ENCODE peak calls at places on chromosome 12, in four cellular contexts. D is suprapubic skin, K is cardiac fibroblast, A is Caco-2. T is an unnamed sample.

GRCh38 chr12:13044859-13045384 is 741 bp downstream of the FAM234B start:
- DNase-seq in A (no peak), D (no peak), K (peak; percentile 14), T (no peak)

GRCh38 chr12:131729254-131729955 is 18.5 kb downstream of the SFSWAP start:
- DNase-seq in D (no peak), A (no peak), K (no peak), T (no peak)

GRCh38 chr12:48999371-49000131 is at the start of gene DDN:
- DNase-seq in K (peak; percentile 40), D (no peak), A (peak; percentile 71), T (no peak)

GRCh38 chr12:50257226-50258166 is 25.8 kb downstream of the LIMA1 start:
- DNase-seq in K (peak; percentile 59), A (no peak), D (no peak), T (peak; percentile 84)

GRCh38 chr12:15811192-15812127 is 22.3 kb upstream of the EPS8 start:
- DNase-seq in D (no peak), K (no peak), A (no peak), T (peak; percentile 90)

GRCh38 chr12:120698677-120699076 is 11.6 kb upstream of the UNC119B start:
- DNase-seq in K (no peak), A (no peak), D (no peak), T (no peak)

GRCh38 chr12:101642115-101643067 is 47.6 kb downstream of the MYBPC1 start:
- DNase-seq in A (no peak), D (no peak), K (no peak), T (no peak)

GRCh38 chr12:64806593-64806992 is 17.9 kb upstream of the TBC1D30 start:
- DNase-seq in K (peak; percentile 74), D (no peak), A (no peak), T (peak; percentile 56)

GRCh38 chr12:98438826-98439225 is 76.6 kb upstream of the TMPO start:
- DNase-seq in K (no peak), D (no peak), A (no peak), T (no peak)

GRCh38 chr12:94263011-94263786 is 114.8 kb downstream of the PLXNC1 start:
- DNase-seq in K (no peak), A (no peak), D (peak; percentile 67), T (no peak)

GRCh38 chr12:27922591-27923139 is 49.9 kb downstream of the PTHLH start:
- DNase-seq in K (peak; percentile 49), A (no peak), D (no peak), T (peak; percentile 9)

GRCh38 chr12:118456741-118457140 is 80.4 kb downstream of the SUDS3 start:
- DNase-seq in D (no peak), A (no peak), K (no peak), T (no peak)

GRCh38 chr12:110256780-110257431 is 24.1 kb upstream of the ATP2A2 start:
- DNase-seq in A (no peak), K (peak; percentile 71), D (no peak), T (peak; percentile 65)

GRCh38 chr12:109387425-109388166 is 39.9 kb downstream of the MYO1H start:
- DNase-seq in K (peak; percentile 56), D (no peak), A (peak; percentile 70), T (peak; percentile 7)

GRCh38 chr12:44465139-44465538 is 411.0 kb downstream of the NELL2 start:
- DNase-seq in K (no peak), A (peak; percentile 31), D (no peak), T (no peak)

GRCh38 chr12:116620801-116621593 is 61.8 kb downstream of the MAP1LC3B2 start:
- DNase-seq in K (no peak), A (no peak), D (no peak), T (no peak)

GRCh38 chr12:108722463-108722862 is 8.9 kb downstream of the CORO1C start:
- DNase-seq in A (no peak), D (no peak), K (peak; percentile 46), T (no peak)

GRCh38 chr12:109154485-109155438 is 38.4 kb downstream of the ACACB start:
- DNase-seq in A (peak; percentile 90), D (peak; percentile 91), K (peak; percentile 68), T (peak; percentile 59)

GRCh38 chr12:823043-823698 is 70.8 kb downstream of the WNK1 start:
- DNase-seq in D (no peak), K (no peak), A (no peak), T (no peak)

GRCh38 chr12:49578471-49579112 is 10.7 kb upstream of the MCRS1 start:
- DNase-seq in K (no peak), A (no peak), D (peak; percentile 24), T (no peak)

GRCh38 chr12:11555743-11556625 is 93.5 kb upstream of the ETV6 start:
- DNase-seq in K (no peak), D (no peak), A (no peak), T (peak; percentile 8)

GRCh38 chr12:52924764-52925716 is 20.2 kb upstream of the KRT8 start:
- DNase-seq in D (no peak), A (peak; percentile 92), K (peak; percentile 87), T (peak; percentile 95)

GRCh38 chr12:62767506-62767905 is 167.4 kb downstream of the PPM1H start:
- DNase-seq in D (no peak), K (peak; percentile 60), A (no peak), T (no peak)

GRCh38 chr12:62922539-62922938 is 12.4 kb downstream of the PPM1H start:
- DNase-seq in K (no peak), A (no peak), D (no peak), T (no peak)

GRCh38 chr12:81092053-81092452 is 14.2 kb downstream of the ACSS3 start:
- DNase-seq in K (no peak), A (no peak), D (no peak), T (no peak)

GRCh38 chr12:8157484-8158198 is 826 bp downstream of the ZNF705A start:
- DNase-seq in K (peak; percentile 6), A (no peak), D (no peak), T (no peak)

GRCh38 chr12:57795354-57795753 is 12.8 kb downstream of the TSFM start:
- DNase-seq in K (peak; percentile 40), D (no peak), A (no peak), T (no peak)

DNA sequence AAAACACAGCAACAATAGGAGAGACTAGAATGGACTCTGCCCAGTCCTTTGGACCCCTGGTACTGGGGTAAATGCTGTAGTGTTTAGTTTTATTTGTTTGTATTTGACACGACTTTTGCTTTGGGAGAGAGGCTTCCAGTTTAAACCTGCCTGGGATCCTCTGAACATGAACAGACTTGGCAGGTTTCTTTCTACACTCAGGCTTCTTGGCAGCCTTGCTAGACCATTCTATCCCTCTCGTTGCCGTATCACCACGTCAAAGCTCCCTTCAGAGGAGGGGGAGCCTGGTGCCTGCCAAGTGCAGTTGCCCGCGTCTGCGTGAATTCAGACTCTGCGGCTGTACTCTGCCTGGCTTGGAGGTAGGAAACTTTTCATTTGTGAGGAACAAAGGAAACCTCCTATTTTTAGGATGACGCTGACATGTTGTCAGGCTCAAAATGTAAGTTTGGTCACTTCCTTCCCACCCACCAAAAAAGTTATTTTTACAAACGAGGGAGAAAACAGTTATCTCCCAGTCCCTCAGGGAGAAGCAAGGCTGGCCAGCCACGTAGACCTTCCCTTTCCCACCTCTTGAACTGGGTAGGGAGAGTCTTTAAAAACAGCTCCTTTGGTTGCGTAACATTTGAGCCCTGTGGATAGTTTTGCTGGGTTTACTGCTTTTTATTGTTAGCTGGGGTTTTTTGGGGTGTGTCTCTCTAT is 26.0 kb downstream of the CD9 start:
- DNase-seq in A (no peak), D (no peak), K (peak; percentile 76), T (peak; percentile 88)
- H3K4me3 ChIP-seq in A (no peak overlapping the region), D (peak overlapping the region; percentile 5), K (no peak overlapping the region), T (no peak overlapping the region)

DNA sequence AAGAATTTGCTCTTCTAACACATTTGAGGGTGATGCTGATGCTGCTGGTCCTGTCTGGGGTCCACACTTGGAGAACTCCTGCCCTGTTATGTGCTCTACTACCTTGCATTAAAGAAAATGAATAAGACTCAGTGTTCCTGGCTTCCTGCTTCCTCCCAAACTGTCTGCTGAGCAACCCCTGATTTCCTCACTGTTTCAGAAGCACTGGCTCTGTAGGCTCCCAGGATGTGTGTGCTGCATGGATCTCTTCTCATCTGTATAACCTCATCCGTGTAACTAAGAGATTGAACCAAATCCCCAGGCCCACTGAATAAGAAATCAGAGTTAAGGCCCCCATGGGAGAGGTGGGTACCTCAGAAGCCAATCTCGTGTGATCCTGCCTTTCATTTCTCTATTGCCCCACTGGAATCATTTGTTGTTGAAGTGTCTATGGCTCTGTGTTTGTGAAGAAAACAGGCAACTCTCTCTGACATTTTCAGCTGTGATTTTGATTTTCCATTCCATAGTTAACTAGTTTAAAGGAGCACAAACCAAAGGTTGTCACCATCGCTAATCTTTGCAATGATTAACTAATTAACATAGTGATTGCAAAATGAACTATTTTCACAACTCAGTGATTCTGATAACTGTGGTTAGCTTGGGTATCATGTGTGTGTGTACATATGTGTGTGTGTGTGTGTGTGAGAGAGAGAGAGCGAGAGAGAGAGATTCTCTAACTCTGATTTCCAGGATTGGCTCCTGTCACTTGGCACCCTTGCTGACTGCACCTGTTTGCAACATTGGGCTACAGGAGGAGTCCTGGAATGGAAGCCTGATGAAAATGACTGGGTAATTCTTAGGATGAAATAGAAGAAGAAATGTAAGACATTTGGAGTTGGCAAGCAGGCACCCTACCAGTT is 196.2 kb downstream of the SLC38A4 start:
- DNase-seq in D (no peak), A (no peak), K (no peak), T (no peak)
- TF ChIP-seq CTCF in D (no peak), A (no peak), K (no peak), T (no peak)

DNA sequence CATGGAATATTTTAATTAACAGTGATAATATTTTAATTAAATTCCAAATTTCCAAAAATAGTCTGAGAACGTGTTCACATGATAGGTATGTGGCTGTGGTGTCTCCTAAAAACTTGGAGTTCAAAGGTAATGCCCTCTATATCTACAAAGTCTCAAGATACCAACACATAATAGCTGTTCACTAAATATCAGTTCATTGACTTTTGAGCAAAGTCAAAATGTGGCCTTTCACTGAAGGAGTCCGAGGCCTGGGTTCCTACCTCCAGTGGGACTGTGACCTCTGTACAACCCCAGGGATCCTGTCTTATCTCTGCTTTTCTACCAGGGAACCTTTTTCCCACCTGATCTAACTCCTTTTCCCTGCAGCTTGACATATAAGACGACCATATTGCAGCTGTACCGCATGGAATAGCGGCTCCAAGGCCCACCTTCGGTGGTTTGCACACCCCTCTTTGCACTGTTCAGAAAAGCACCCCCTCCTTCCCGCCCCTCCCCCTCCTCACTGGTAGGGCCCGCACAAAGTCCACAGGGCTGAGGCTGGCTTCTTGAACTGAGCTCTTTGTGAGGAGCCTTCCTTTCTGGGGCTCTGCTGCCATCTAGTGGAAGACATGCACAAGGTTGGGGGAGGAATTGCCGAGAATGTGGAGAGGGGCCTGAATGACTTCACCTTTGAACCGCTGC is 3.1 kb downstream of the CCND2 start:
- DNase-seq in A (peak; percentile 94), D (peak; percentile 91), K (peak; percentile 94), T (peak; percentile 87)
- H3K4me3 ChIP-seq in A (no peak overlapping the region), D (peak overlapping the region; percentile 80), K (no peak overlapping the region), T (no peak overlapping the region)

DNA sequence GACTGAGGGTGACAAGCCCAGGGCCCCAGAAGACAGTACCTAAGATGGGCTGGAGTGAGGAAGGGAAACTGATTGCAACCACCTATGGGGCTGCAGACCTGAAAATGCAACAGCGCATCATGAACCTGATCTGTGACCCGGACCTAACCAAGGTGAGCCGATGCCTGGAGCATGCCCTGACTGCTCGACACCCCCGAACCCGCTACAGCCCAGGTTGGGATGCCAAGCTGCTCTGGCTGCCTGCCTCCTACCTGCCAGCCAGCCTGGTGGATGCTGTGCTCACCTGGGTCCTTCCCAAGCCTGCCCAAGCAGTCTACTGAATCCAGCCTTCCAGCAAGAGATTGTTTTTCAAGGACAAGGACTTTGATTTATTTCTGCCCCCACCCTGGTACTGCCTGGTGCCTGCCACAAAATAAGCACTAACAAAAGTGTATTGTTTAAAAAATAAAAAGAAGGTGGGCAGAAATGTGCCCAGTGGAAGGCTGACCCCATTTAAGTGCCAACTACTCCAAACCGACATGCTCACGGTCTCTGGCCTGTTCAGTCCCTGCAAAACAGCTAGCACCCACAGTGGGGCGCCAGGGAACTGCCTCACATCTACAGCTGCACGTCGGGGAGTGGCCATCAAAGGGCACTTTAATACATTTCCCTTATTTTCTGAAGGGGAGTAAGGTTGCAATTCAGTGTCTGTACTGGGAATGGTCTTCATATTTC is 4.2 kb downstream of the RDH5 start:
- DNase-seq in D (peak; percentile 86), K (peak; percentile 77), A (peak; percentile 76), T (peak; percentile 67)
- TF ChIP-seq CTCF in D (peak; percentile 71), K (peak; percentile 72), A (peak; percentile 72), T (peak; percentile 71)